ENCODE peak calls at places on chromosomes 11 and 22, in six cellular contexts. One of them, this sample, is unnamed.

GRCh38 chr11:121965330-121965729 is 150.7 kb downstream of the BLID start:
- DNase-seq in M059J: peak; percentile 86
- DNase-seq in RPMI7951: peak; percentile 87
- DNase-seq in adrenal gland: no peak
- DNase-seq in stimulated activated CD8-positive, alpha-beta memory T cell treated with anti-CD3 and anti-CD28 coated beads, Interleukin-7, amount 100 ng/mL, for 1 hour: no peak
- DNase-seq in GM03348: no peak
- DNase-seq in this sample: no peak

GRCh38 chr11:72333657-72334056 is 89.7 kb upstream of the PHOX2A start:
- DNase-seq in stimulated activated CD8-positive, alpha-beta memory T cell treated with anti-CD3 and anti-CD28 coated beads, Interleukin-7, amount 100 ng/mL, for 1 hour: no peak
- DNase-seq in M059J: no peak
- DNase-seq in adrenal gland: no peak
- DNase-seq in GM03348: no peak
- DNase-seq in RPMI7951: no peak
- DNase-seq in this sample: no peak

GRCh38 chr11:43576834-43577521 is 103.6 kb upstream of the HSD17B12 start:
- DNase-seq in M059J: peak; percentile 61
- DNase-seq in adrenal gland: peak; percentile 65
- DNase-seq in GM03348: peak; percentile 84
- DNase-seq in RPMI7951: peak; percentile 47
- DNase-seq in stimulated activated CD8-positive, alpha-beta memory T cell treated with anti-CD3 and anti-CD28 coated beads, Interleukin-7, amount 100 ng/mL, for 1 hour: no peak
- DNase-seq in this sample: no peak

GRCh38 chr11:46489668-46490560 is 98.3 kb upstream of the CHRM4 start:
- DNase-seq in stimulated activated CD8-positive, alpha-beta memory T cell treated with anti-CD3 and anti-CD28 coated beads, Interleukin-7, amount 100 ng/mL, for 1 hour: no peak
- DNase-seq in GM03348: peak; percentile 42
- DNase-seq in M059J: peak; percentile 63
- DNase-seq in adrenal gland: no peak
- DNase-seq in RPMI7951: peak; percentile 46
- DNase-seq in this sample: peak; percentile 31

GRCh38 chr11:123122852-123123251 is 60.9 kb upstream of the HSPA8 start:
- DNase-seq in stimulated activated CD8-positive, alpha-beta memory T cell treated with anti-CD3 and anti-CD28 coated beads, Interleukin-7, amount 100 ng/mL, for 1 hour: no peak
- DNase-seq in M059J: no peak
- DNase-seq in adrenal gland: no peak
- DNase-seq in GM03348: no peak
- DNase-seq in RPMI7951: peak; percentile 62
- DNase-seq in this sample: no peak

GRCh38 chr22:32005453-32005852 is 37.6 kb upstream of the SLC5A1 start:
- DNase-seq in adrenal gland: no peak
- DNase-seq in RPMI7951: peak; percentile 23
- DNase-seq in M059J: peak; percentile 49
- DNase-seq in GM03348: peak; percentile 14
- DNase-seq in stimulated activated CD8-positive, alpha-beta memory T cell treated with anti-CD3 and anti-CD28 coated beads, Interleukin-7, amount 100 ng/mL, for 1 hour: no peak
- DNase-seq in this sample: no peak

GRCh38 chr11:65559951-65560537 is 1.9 kb upstream of the LTBP3 start:
- DNase-seq in adrenal gland: peak; percentile 63
- DNase-seq in RPMI7951: peak; percentile 87
- DNase-seq in M059J: peak; percentile 93
- DNase-seq in GM03348: no peak
- DNase-seq in stimulated activated CD8-positive, alpha-beta memory T cell treated with anti-CD3 and anti-CD28 coated beads, Interleukin-7, amount 100 ng/mL, for 1 hour: no peak
- DNase-seq in this sample: peak; percentile 20

GRCh38 chr11:19727246-19727645 is 14.6 kb downstream of the NAV2 start:
- DNase-seq in M059J: peak; percentile 50
- DNase-seq in RPMI7951: peak; percentile 64
- DNase-seq in adrenal gland: no peak
- DNase-seq in GM03348: peak; percentile 55
- DNase-seq in stimulated activated CD8-positive, alpha-beta memory T cell treated with anti-CD3 and anti-CD28 coated beads, Interleukin-7, amount 100 ng/mL, for 1 hour: no peak
- DNase-seq in this sample: no peak

GRCh38 chr11:37502202-37502601 is 904.2 kb upstream of the RAG2 start:
- DNase-seq in adrenal gland: no peak
- DNase-seq in GM03348: no peak
- DNase-seq in stimulated activated CD8-positive, alpha-beta memory T cell treated with anti-CD3 and anti-CD28 coated beads, Interleukin-7, amount 100 ng/mL, for 1 hour: no peak
- DNase-seq in RPMI7951: no peak
- DNase-seq in M059J: peak; percentile 29
- DNase-seq in this sample: no peak

GRCh38 chr22:46308283-46308988 is 11.8 kb downstream of the GTSE1 start:
- DNase-seq in stimulated activated CD8-positive, alpha-beta memory T cell treated with anti-CD3 and anti-CD28 coated beads, Interleukin-7, amount 100 ng/mL, for 1 hour: no peak
- DNase-seq in adrenal gland: no peak
- DNase-seq in M059J: no peak
- DNase-seq in RPMI7951: no peak
- DNase-seq in GM03348: no peak
- DNase-seq in this sample: no peak

GRCh38 chr22:41589260-41589600 is 410 bp downstream of the PMM1 start:
- DNase-seq in adrenal gland: peak; percentile 49
- DNase-seq in RPMI7951: peak; percentile 15
- DNase-seq in M059J: no peak
- DNase-seq in stimulated activated CD8-positive, alpha-beta memory T cell treated with anti-CD3 and anti-CD28 coated beads, Interleukin-7, amount 100 ng/mL, for 1 hour: no peak
- DNase-seq in GM03348: peak; percentile 61
- DNase-seq in this sample: no peak

GRCh38 chr22:30867746-30868662 is 100.6 kb downstream of the MORC2 start:
- DNase-seq in RPMI7951: no peak
- DNase-seq in GM03348: no peak
- DNase-seq in adrenal gland: no peak
- DNase-seq in stimulated activated CD8-positive, alpha-beta memory T cell treated with anti-CD3 and anti-CD28 coated beads, Interleukin-7, amount 100 ng/mL, for 1 hour: no peak
- DNase-seq in M059J: no peak
- DNase-seq in this sample: no peak

GRCh38 chr11:44133335-44133946 is 38.0 kb downstream of the EXT2 start:
- DNase-seq in GM03348: peak; percentile 61
- DNase-seq in M059J: peak; percentile 50
- DNase-seq in stimulated activated CD8-positive, alpha-beta memory T cell treated with anti-CD3 and anti-CD28 coated beads, Interleukin-7, amount 100 ng/mL, for 1 hour: no peak
- DNase-seq in adrenal gland: no peak
- DNase-seq in RPMI7951: peak; percentile 21
- DNase-seq in this sample: peak; percentile 6

GRCh38 chr22:16783930-16784354 is 41.3 kb downstream of the XKR3 start:
- DNase-seq in M059J: peak; percentile 21
- DNase-seq in adrenal gland: no peak
- DNase-seq in GM03348: peak; percentile 14
- DNase-seq in stimulated activated CD8-positive, alpha-beta memory T cell treated with anti-CD3 and anti-CD28 coated beads, Interleukin-7, amount 100 ng/mL, for 1 hour: no peak
- DNase-seq in RPMI7951: peak; percentile 53
- DNase-seq in this sample: no peak

GRCh38 chr11:110173775-110174644 is 80.8 kb downstream of the ZC3H12C start:
- DNase-seq in M059J: peak; percentile 69
- DNase-seq in GM03348: peak; percentile 72
- DNase-seq in RPMI7951: no peak
- DNase-seq in adrenal gland: peak; percentile 80
- DNase-seq in stimulated activated CD8-positive, alpha-beta memory T cell treated with anti-CD3 and anti-CD28 coated beads, Interleukin-7, amount 100 ng/mL, for 1 hour: peak; percentile 35
- DNase-seq in this sample: no peak

GRCh38 chr11:114219559-114220349 is 76.4 kb upstream of the NNMT start:
- DNase-seq in RPMI7951: peak; percentile 66
- DNase-seq in GM03348: no peak
- DNase-seq in adrenal gland: peak; percentile 70
- DNase-seq in M059J: peak; percentile 22
- DNase-seq in stimulated activated CD8-positive, alpha-beta memory T cell treated with anti-CD3 and anti-CD28 coated beads, Interleukin-7, amount 100 ng/mL, for 1 hour: no peak
- DNase-seq in this sample: no peak

GRCh38 chr22:26169312-26170111 is at the start of gene SEZ6L:
- DNase-seq in GM03348: peak; percentile 49
- DNase-seq in stimulated activated CD8-positive, alpha-beta memory T cell treated with anti-CD3 and anti-CD28 coated beads, Interleukin-7, amount 100 ng/mL, for 1 hour: no peak
- DNase-seq in RPMI7951: no peak
- DNase-seq in M059J: no peak
- DNase-seq in adrenal gland: no peak
- DNase-seq in this sample: no peak

GRCh38 chr11:45663486-45664375 is 1.7 kb downstream of the CHST1 start:
- DNase-seq in stimulated activated CD8-positive, alpha-beta memory T cell treated with anti-CD3 and anti-CD28 coated beads, Interleukin-7, amount 100 ng/mL, for 1 hour: no peak
- DNase-seq in GM03348: no peak
- DNase-seq in M059J: peak; percentile 47
- DNase-seq in adrenal gland: no peak
- DNase-seq in RPMI7951: peak; percentile 2
- DNase-seq in this sample: no peak

GRCh38 chr11:29159552-29160465 is 857.0 kb downstream of the KCNA4 start:
- DNase-seq in stimulated activated CD8-positive, alpha-beta memory T cell treated with anti-CD3 and anti-CD28 coated beads, Interleukin-7, amount 100 ng/mL, for 1 hour: no peak
- DNase-seq in adrenal gland: peak; percentile 42
- DNase-seq in RPMI7951: peak; percentile 62
- DNase-seq in GM03348: peak; percentile 73
- DNase-seq in M059J: peak; percentile 81
- DNase-seq in this sample: peak; percentile 30

GRCh38 chr11:313304-313786 is 495 bp upstream of the IFITM1 start:
- DNase-seq in RPMI7951: no peak
- DNase-seq in adrenal gland: no peak
- DNase-seq in M059J: no peak
- DNase-seq in GM03348: no peak
- DNase-seq in stimulated activated CD8-positive, alpha-beta memory T cell treated with anti-CD3 and anti-CD28 coated beads, Interleukin-7, amount 100 ng/mL, for 1 hour: no peak
- DNase-seq in this sample: no peak

GRCh38 chr11:131408011-131408640 is 37.7 kb downstream of the NTM start:
- DNase-seq in M059J: peak; percentile 15
- DNase-seq in stimulated activated CD8-positive, alpha-beta memory T cell treated with anti-CD3 and anti-CD28 coated beads, Interleukin-7, amount 100 ng/mL, for 1 hour: no peak
- DNase-seq in RPMI7951: peak; percentile 30
- DNase-seq in GM03348: peak; percentile 71
- DNase-seq in adrenal gland: peak; percentile 38
- DNase-seq in this sample: no peak

GRCh38 chr22:24695958-24696511 is 78.5 kb downstream of the PIWIL3 start:
- DNase-seq in M059J: no peak
- DNase-seq in RPMI7951: no peak
- DNase-seq in stimulated activated CD8-positive, alpha-beta memory T cell treated with anti-CD3 and anti-CD28 coated beads, Interleukin-7, amount 100 ng/mL, for 1 hour: no peak
- DNase-seq in adrenal gland: peak; percentile 40
- DNase-seq in GM03348: no peak
- DNase-seq in this sample: no peak

GRCh38 chr11:46001427-46002049 is 79.1 kb downstream of the LARGE2 start:
- DNase-seq in adrenal gland: no peak
- DNase-seq in RPMI7951: no peak
- DNase-seq in M059J: peak; percentile 34
- DNase-seq in stimulated activated CD8-positive, alpha-beta memory T cell treated with anti-CD3 and anti-CD28 coated beads, Interleukin-7, amount 100 ng/mL, for 1 hour: no peak
- DNase-seq in GM03348: peak; percentile 54
- DNase-seq in this sample: no peak

GRCh38 chr11:27963370-27963769 is 144.6 kb downstream of the KIF18A start:
- DNase-seq in adrenal gland: no peak
- DNase-seq in stimulated activated CD8-positive, alpha-beta memory T cell treated with anti-CD3 and anti-CD28 coated beads, Interleukin-7, amount 100 ng/mL, for 1 hour: no peak
- DNase-seq in GM03348: no peak
- DNase-seq in M059J: no peak
- DNase-seq in RPMI7951: no peak
- DNase-seq in this sample: no peak

GRCh38 chr11:83007909-83008580 is 63.7 kb downstream of the RAB30 start:
- DNase-seq in RPMI7951: peak; percentile 57
- DNase-seq in adrenal gland: peak; percentile 75
- DNase-seq in M059J: peak; percentile 47
- DNase-seq in GM03348: no peak
- DNase-seq in stimulated activated CD8-positive, alpha-beta memory T cell treated with anti-CD3 and anti-CD28 coated beads, Interleukin-7, amount 100 ng/mL, for 1 hour: no peak
- DNase-seq in this sample: no peak

GRCh38 chr11:62611705-62612365 is 740 bp downstream of the EML3 start:
- DNase-seq in GM03348: peak; percentile 77
- DNase-seq in M059J: peak; percentile 70
- DNase-seq in adrenal gland: peak; percentile 54
- DNase-seq in stimulated activated CD8-positive, alpha-beta memory T cell treated with anti-CD3 and anti-CD28 coated beads, Interleukin-7, amount 100 ng/mL, for 1 hour: no peak
- DNase-seq in RPMI7951: peak; percentile 77
- DNase-seq in this sample: no peak

GRCh38 chr11:60985991-60986915 is 14.8 kb downstream of the CD6 start:
- DNase-seq in RPMI7951: peak; percentile 34
- DNase-seq in M059J: peak; percentile 49
- DNase-seq in GM03348: no peak
- DNase-seq in adrenal gland: no peak
- DNase-seq in stimulated activated CD8-positive, alpha-beta memory T cell treated with anti-CD3 and anti-CD28 coated beads, Interleukin-7, amount 100 ng/mL, for 1 hour: peak; percentile 66
- DNase-seq in this sample: no peak

This sample was measured in NCI-H1694.